ENCODE peak calls at places on chromosomes 6 and 20, in nine cellular contexts. One of them, this sample, is unnamed. For H3K4me1, the result is how much of the 10 kb centered on the place peaks cover.

GRCh38 chr6:12024715-12025434 is 12.8 kb downstream of the HIVEP1 start:
- DNase-seq in adrenal gland: no peak
- DNase-seq in body of pancreas: no peak
- DNase-seq in left ventricle myocardium inferior: no peak
- DNase-seq in neural progenitor cell: no peak
- DNase-seq in PC-3: peak
- DNase-seq in ovary: no peak
- DNase-seq in aorta: no peak
- DNase-seq in tibial artery: no peak
- DNase-seq in this sample: no peak

GRCh38 chr6:90458353-90459224 is 128.3 kb downstream of the MAP3K7 start:
- DNase-seq in adrenal gland: no peak
- DNase-seq in body of pancreas: no peak
- DNase-seq in left ventricle myocardium inferior: no peak
- DNase-seq in neural progenitor cell: no peak
- DNase-seq in PC-3: no peak
- DNase-seq in ovary: no peak
- DNase-seq in aorta: no peak
- DNase-seq in tibial artery: no peak
- DNase-seq in this sample: no peak

GRCh38 chr6:12288844-12289654 is 1.1 kb upstream of the EDN1 start:
- DNase-seq in adrenal gland: peak
- DNase-seq in body of pancreas: peak
- DNase-seq in left ventricle myocardium inferior: peak
- DNase-seq in neural progenitor cell: peak
- DNase-seq in PC-3: peak
- DNase-seq in ovary: peak
- DNase-seq in aorta: no peak
- DNase-seq in tibial artery: no peak
- DNase-seq in this sample: no peak

GRCh38 chr6:33668914-33669313 is 42.6 kb downstream of the UQCC2 start:
- DNase-seq in adrenal gland: no peak
- DNase-seq in body of pancreas: no peak
- DNase-seq in left ventricle myocardium inferior: no peak
- DNase-seq in neural progenitor cell: no peak
- DNase-seq in PC-3: peak
- DNase-seq in ovary: no peak
- DNase-seq in aorta: no peak
- DNase-seq in tibial artery: no peak
- DNase-seq in this sample: peak

GRCh38 chr20:10649817-10650200 is 24.0 kb downstream of the JAG1 start:
- DNase-seq in adrenal gland: no peak
- DNase-seq in body of pancreas: no peak
- DNase-seq in left ventricle myocardium inferior: no peak
- DNase-seq in neural progenitor cell: no peak
- DNase-seq in PC-3: no peak
- DNase-seq in ovary: no peak
- DNase-seq in aorta: no peak
- DNase-seq in tibial artery: no peak
- DNase-seq in this sample: no peak

GRCh38 chr20:19113343-19113930 is 99.0 kb upstream of the SLC24A3 start:
- DNase-seq in adrenal gland: no peak
- DNase-seq in body of pancreas: no peak
- DNase-seq in left ventricle myocardium inferior: no peak
- DNase-seq in neural progenitor cell: no peak
- DNase-seq in PC-3: no peak
- DNase-seq in ovary: no peak
- DNase-seq in aorta: no peak
- DNase-seq in tibial artery: no peak
- DNase-seq in this sample: no peak

GRCh38 chr6:134549854-134550253 is 231.9 kb upstream of the SGK1 start:
- DNase-seq in adrenal gland: no peak
- DNase-seq in body of pancreas: no peak
- DNase-seq in left ventricle myocardium inferior: no peak
- DNase-seq in neural progenitor cell: no peak
- DNase-seq in PC-3: no peak
- DNase-seq in ovary: no peak
- DNase-seq in aorta: no peak
- DNase-seq in tibial artery: no peak
- DNase-seq in this sample: no peak

GRCh38 chr6:169341706-169342105 is 88.1 kb upstream of the THBS2 start:
- DNase-seq in adrenal gland: no peak
- DNase-seq in body of pancreas: no peak
- DNase-seq in left ventricle myocardium inferior: no peak
- DNase-seq in neural progenitor cell: no peak
- DNase-seq in PC-3: peak
- DNase-seq in ovary: no peak
- DNase-seq in aorta: no peak
- DNase-seq in tibial artery: no peak
- DNase-seq in this sample: no peak

GRCh38 chr6:137989696-137990095 is 117.5 kb downstream of the PERP start:
- DNase-seq in adrenal gland: no peak
- DNase-seq in body of pancreas: no peak
- DNase-seq in left ventricle myocardium inferior: no peak
- DNase-seq in neural progenitor cell: no peak
- DNase-seq in PC-3: no peak
- DNase-seq in ovary: no peak
- DNase-seq in aorta: no peak
- DNase-seq in tibial artery: no peak
- DNase-seq in this sample: no peak

GRCh38 chr20:49308875-49309274 is 31.0 kb upstream of the ZNFX1 start:
- DNase-seq in adrenal gland: no peak
- DNase-seq in body of pancreas: no peak
- DNase-seq in left ventricle myocardium inferior: no peak
- DNase-seq in neural progenitor cell: no peak
- DNase-seq in PC-3: no peak
- DNase-seq in ovary: no peak
- DNase-seq in aorta: no peak
- DNase-seq in tibial artery: no peak
- DNase-seq in this sample: no peak

GRCh38 chr6:46983007-46983411 is 59.1 kb downstream of the ADGRF1 start:
- DNase-seq in adrenal gland: no peak
- DNase-seq in body of pancreas: no peak
- DNase-seq in left ventricle myocardium inferior: no peak
- DNase-seq in neural progenitor cell: peak
- DNase-seq in PC-3: peak
- DNase-seq in ovary: no peak
- DNase-seq in aorta: no peak
- DNase-seq in tibial artery: no peak
- DNase-seq in this sample: no peak

GRCh38 chr6:85291326-85291725 is 158.6 kb upstream of the NT5E start:
- DNase-seq in adrenal gland: no peak
- DNase-seq in body of pancreas: no peak
- DNase-seq in left ventricle myocardium inferior: no peak
- DNase-seq in neural progenitor cell: no peak
- DNase-seq in PC-3: no peak
- DNase-seq in ovary: no peak
- DNase-seq in aorta: no peak
- DNase-seq in tibial artery: no peak
- DNase-seq in this sample: no peak

GRCh38 chr6:166025149-166025898 is 142.3 kb downstream of the TBXT start:
- DNase-seq in adrenal gland: no peak
- DNase-seq in body of pancreas: no peak
- DNase-seq in left ventricle myocardium inferior: peak
- DNase-seq in neural progenitor cell: no peak
- DNase-seq in PC-3: no peak
- DNase-seq in ovary: no peak
- DNase-seq in aorta: no peak
- DNase-seq in tibial artery: no peak
- DNase-seq in this sample: no peak

DNA sequence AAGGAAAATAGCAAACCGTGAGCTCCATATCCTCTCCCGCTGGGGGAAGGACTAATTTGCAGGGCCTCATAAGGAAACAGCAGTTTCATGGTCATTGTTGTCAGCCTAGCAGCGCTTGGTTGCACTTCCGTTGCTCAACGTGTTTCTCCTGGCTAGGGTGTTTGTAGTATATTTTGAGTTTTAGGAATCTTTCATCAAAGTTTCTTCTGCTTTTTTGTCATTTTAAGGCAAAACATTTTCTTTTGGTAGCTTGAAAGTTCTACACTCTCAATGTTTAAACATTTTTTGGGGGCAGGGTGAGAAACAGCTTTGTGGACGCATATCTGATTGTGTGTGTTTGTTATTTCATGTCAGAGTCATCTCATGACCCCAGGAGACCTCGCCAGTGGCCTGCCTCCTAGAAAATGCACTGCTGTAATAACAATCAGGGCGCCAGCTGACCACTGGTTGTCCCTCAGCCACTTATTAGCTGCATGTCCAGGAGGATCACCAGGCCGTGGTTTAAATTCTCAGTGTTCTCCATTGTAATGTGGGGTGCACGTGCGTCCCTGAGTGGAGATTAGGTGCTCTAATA is 20.6 kb downstream of the JARID2 start:
- DNase-seq in adrenal gland: no peak
- DNase-seq in body of pancreas: no peak
- DNase-seq in left ventricle myocardium inferior: peak
- DNase-seq in neural progenitor cell: no peak
- DNase-seq in PC-3: no peak
- DNase-seq in ovary: no peak
- DNase-seq in aorta: no peak
- DNase-seq in tibial artery: no peak
- DNase-seq in this sample: no peak
- H3K4me1 ChIP-seq in adrenal gland: half or more
- H3K4me1 ChIP-seq in body of pancreas: under half
- H3K4me1 ChIP-seq in left ventricle myocardium inferior: half or more
- H3K4me1 ChIP-seq in neural progenitor cell: half or more
- H3K4me1 ChIP-seq in PC-3: under half
- H3K4me1 ChIP-seq in ovary: under half
- H3K4me1 ChIP-seq in aorta: under half
- H3K4me1 ChIP-seq in tibial artery: under half
- H3K4me1 ChIP-seq in this sample: half or more

DNA sequence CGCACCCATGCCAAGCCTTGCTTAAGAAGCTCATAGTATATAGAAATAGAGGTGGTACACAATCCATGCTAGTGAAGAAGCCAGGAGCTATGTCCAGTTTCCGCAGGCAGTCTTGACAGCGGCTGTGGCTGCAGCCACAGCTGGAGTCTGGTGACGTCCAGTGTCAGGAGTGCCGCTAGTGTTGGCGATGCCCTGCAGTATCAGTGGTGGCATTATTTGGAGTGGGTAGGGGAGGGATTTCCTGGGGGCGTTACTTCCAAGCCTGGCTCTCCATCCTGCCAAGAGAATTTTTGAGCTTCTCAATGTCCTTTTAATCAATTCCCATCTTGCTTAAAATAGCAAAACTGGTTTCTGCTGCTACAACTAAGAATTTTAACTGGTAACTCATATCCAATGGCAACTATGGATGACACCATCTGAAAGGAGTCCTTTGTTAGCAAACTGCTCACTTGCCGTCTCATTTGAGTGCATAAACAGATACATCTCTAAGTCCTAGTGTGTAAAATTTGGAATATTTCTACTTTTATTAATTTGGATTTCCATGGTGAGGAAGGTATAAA is 44.4 kb upstream of the PXDC1 start:
- DNase-seq in adrenal gland: no peak
- DNase-seq in body of pancreas: no peak
- DNase-seq in left ventricle myocardium inferior: no peak
- DNase-seq in neural progenitor cell: no peak
- DNase-seq in PC-3: no peak
- DNase-seq in ovary: no peak
- DNase-seq in aorta: no peak
- DNase-seq in tibial artery: no peak
- DNase-seq in this sample: no peak
- H3K27ac ChIP-seq in adrenal gland: peak
- H3K27ac ChIP-seq in body of pancreas: peak
- H3K27ac ChIP-seq in left ventricle myocardium inferior: peak
- H3K27ac ChIP-seq in neural progenitor cell: no peak
- H3K27ac ChIP-seq in PC-3: no peak
- H3K27ac ChIP-seq in ovary: no peak
- H3K27ac ChIP-seq in aorta: no peak
- H3K27ac ChIP-seq in tibial artery: no peak
- H3K27ac ChIP-seq in this sample: peak

GRCh38 chr20:62715201-62715600 is 6.6 kb downstream of the NTSR1 start:
- DNase-seq in adrenal gland: no peak
- DNase-seq in body of pancreas: no peak
- DNase-seq in left ventricle myocardium inferior: no peak
- DNase-seq in neural progenitor cell: no peak
- DNase-seq in PC-3: no peak
- DNase-seq in ovary: no peak
- DNase-seq in aorta: no peak
- DNase-seq in tibial artery: no peak
- DNase-seq in this sample: no peak
- H3K4me1 ChIP-seq in adrenal gland: under half
- H3K4me1 ChIP-seq in body of pancreas: under half
- H3K4me1 ChIP-seq in left ventricle myocardium inferior: under half
- H3K4me1 ChIP-seq in neural progenitor cell: under half
- H3K4me1 ChIP-seq in PC-3: under half
- H3K4me1 ChIP-seq in ovary: under half
- H3K4me1 ChIP-seq in aorta: under half
- H3K4me1 ChIP-seq in tibial artery: under half
- H3K4me1 ChIP-seq in this sample: under half

GRCh38 chr20:20393770-20394169 is 25.9 kb downstream of the INSM1 start:
- DNase-seq in adrenal gland: no peak
- DNase-seq in body of pancreas: no peak
- DNase-seq in left ventricle myocardium inferior: no peak
- DNase-seq in neural progenitor cell: no peak
- DNase-seq in PC-3: no peak
- DNase-seq in ovary: no peak
- DNase-seq in aorta: no peak
- DNase-seq in tibial artery: no peak
- DNase-seq in this sample: no peak

GRCh38 chr20:20393207-20393606 is 25.3 kb downstream of the INSM1 start:
- DNase-seq in adrenal gland: no peak
- DNase-seq in body of pancreas: no peak
- DNase-seq in left ventricle myocardium inferior: no peak
- DNase-seq in neural progenitor cell: no peak
- DNase-seq in PC-3: no peak
- DNase-seq in ovary: no peak
- DNase-seq in aorta: no peak
- DNase-seq in tibial artery: no peak
- DNase-seq in this sample: no peak

GRCh38 chr20:20390393-20390792 is 22.5 kb downstream of the INSM1 start:
- DNase-seq in adrenal gland: no peak
- DNase-seq in body of pancreas: no peak
- DNase-seq in left ventricle myocardium inferior: no peak
- DNase-seq in neural progenitor cell: no peak
- DNase-seq in PC-3: no peak
- DNase-seq in ovary: no peak
- DNase-seq in aorta: no peak
- DNase-seq in tibial artery: no peak
- DNase-seq in this sample: no peak

GRCh38 chr20:20391766-20392165 is 23.9 kb downstream of the INSM1 start:
- DNase-seq in adrenal gland: no peak
- DNase-seq in body of pancreas: no peak
- DNase-seq in left ventricle myocardium inferior: no peak
- DNase-seq in neural progenitor cell: no peak
- DNase-seq in PC-3: no peak
- DNase-seq in ovary: no peak
- DNase-seq in aorta: no peak
- DNase-seq in tibial artery: no peak
- DNase-seq in this sample: no peak

DNA sequence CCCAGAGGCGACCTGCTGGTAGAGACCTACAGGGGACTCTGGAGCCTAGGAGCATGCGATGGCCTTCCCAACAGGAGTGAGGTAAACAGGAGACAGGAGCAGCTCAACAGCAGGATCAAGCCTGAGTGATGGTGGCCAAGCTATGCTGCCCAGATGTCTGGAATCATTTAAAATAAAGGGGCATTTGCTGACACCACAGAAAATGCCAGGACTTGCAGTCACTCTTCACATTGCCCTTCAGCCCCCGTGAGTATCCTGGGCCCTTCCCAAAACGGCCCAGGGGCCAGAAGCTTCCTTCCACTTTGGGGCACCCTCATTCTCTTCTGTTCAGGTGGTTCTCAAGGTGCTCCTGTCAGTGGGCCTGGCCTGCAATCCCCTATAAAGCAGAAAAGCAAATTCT is 23.2 kb downstream of the INSM1 start:
- DNase-seq in adrenal gland: no peak
- DNase-seq in body of pancreas: no peak
- DNase-seq in left ventricle myocardium inferior: no peak
- DNase-seq in neural progenitor cell: no peak
- DNase-seq in PC-3: no peak
- DNase-seq in ovary: no peak
- DNase-seq in aorta: no peak
- DNase-seq in tibial artery: no peak
- DNase-seq in this sample: no peak
- H3K27ac ChIP-seq in adrenal gland: no peak
- H3K27ac ChIP-seq in body of pancreas: no peak
- H3K27ac ChIP-seq in left ventricle myocardium inferior: no peak
- H3K27ac ChIP-seq in neural progenitor cell: no peak
- H3K27ac ChIP-seq in PC-3: no peak
- H3K27ac ChIP-seq in ovary: no peak
- H3K27ac ChIP-seq in aorta: no peak
- H3K27ac ChIP-seq in tibial artery: no peak
- H3K27ac ChIP-seq in this sample: no peak

This sample was measured in upper lobe of right lung.